ENCODE peak calls at places on chromosomes 5 and 9, in five cellular contexts. One of them, this sample, is unnamed.

GRCh38 chr9:121800376-121800775 is 148.9 kb downstream of the DAB2IP start:
- DNase-seq in activated CD8-positive, alpha-beta T cell treated with anti-CD3 and anti-CD28 coated beads for 36 hours: no peak
- DNase-seq in AG04449: no peak
- DNase-seq in pancreas: no peak
- DNase-seq in coronary artery: no peak
- DNase-seq in this sample: no peak

GRCh38 chr5:107578051-107578635 is 92.6 kb downstream of the EFNA5 start:
- DNase-seq in activated CD8-positive, alpha-beta T cell treated with anti-CD3 and anti-CD28 coated beads for 36 hours: no peak
- DNase-seq in AG04449: no peak
- DNase-seq in pancreas: no peak
- DNase-seq in coronary artery: no peak
- DNase-seq in this sample: no peak

GRCh38 chr9:10255758-10256157 is 357.0 kb downstream of the PTPRD start:
- DNase-seq in activated CD8-positive, alpha-beta T cell treated with anti-CD3 and anti-CD28 coated beads for 36 hours: no peak
- DNase-seq in AG04449: no peak
- DNase-seq in pancreas: no peak
- DNase-seq in coronary artery: no peak
- DNase-seq in this sample: no peak

GRCh38 chr5:166379515-166379914 is 1911.9 kb upstream of the WWC1 start:
- DNase-seq in activated CD8-positive, alpha-beta T cell treated with anti-CD3 and anti-CD28 coated beads for 36 hours: no peak
- DNase-seq in AG04449: no peak
- DNase-seq in pancreas: no peak
- DNase-seq in coronary artery: no peak
- DNase-seq in this sample: no peak

GRCh38 chr5:14240366-14240765 is 97.2 kb downstream of the TRIO start:
- DNase-seq in activated CD8-positive, alpha-beta T cell treated with anti-CD3 and anti-CD28 coated beads for 36 hours: no peak
- DNase-seq in AG04449: no peak
- DNase-seq in pancreas: no peak
- DNase-seq in coronary artery: no peak
- DNase-seq in this sample: no peak

GRCh38 chr5:158175664-158176507 is 316.9 kb upstream of the CLINT1 start:
- DNase-seq in activated CD8-positive, alpha-beta T cell treated with anti-CD3 and anti-CD28 coated beads for 36 hours: no peak
- DNase-seq in AG04449: no peak
- DNase-seq in pancreas: no peak
- DNase-seq in coronary artery: no peak
- DNase-seq in this sample: no peak

GRCh38 chr9:91119147-91119546 is 242.6 kb downstream of the AUH start:
- DNase-seq in activated CD8-positive, alpha-beta T cell treated with anti-CD3 and anti-CD28 coated beads for 36 hours: no peak
- DNase-seq in AG04449: no peak
- DNase-seq in pancreas: no peak
- DNase-seq in coronary artery: no peak
- DNase-seq in this sample: no peak

GRCh38 chr5:84437673-84438315 is 53.1 kb upstream of the EDIL3 start:
- DNase-seq in activated CD8-positive, alpha-beta T cell treated with anti-CD3 and anti-CD28 coated beads for 36 hours: no peak
- DNase-seq in AG04449: peak
- DNase-seq in pancreas: no peak
- DNase-seq in coronary artery: no peak
- DNase-seq in this sample: no peak

GRCh38 chr5:45277860-45278259 is 418.3 kb downstream of the HCN1 start:
- DNase-seq in activated CD8-positive, alpha-beta T cell treated with anti-CD3 and anti-CD28 coated beads for 36 hours: no peak
- DNase-seq in AG04449: no peak
- DNase-seq in pancreas: no peak
- DNase-seq in coronary artery: no peak
- DNase-seq in this sample: no peak

GRCh38 chr9:70832487-70832886 is 288.9 kb downstream of the TRPM3 start:
- DNase-seq in activated CD8-positive, alpha-beta T cell treated with anti-CD3 and anti-CD28 coated beads for 36 hours: no peak
- DNase-seq in AG04449: no peak
- DNase-seq in pancreas: no peak
- DNase-seq in coronary artery: no peak
- DNase-seq in this sample: no peak

GRCh38 chr5:142817031-142817430 is 46.9 kb downstream of the ARHGAP26 start:
- DNase-seq in activated CD8-positive, alpha-beta T cell treated with anti-CD3 and anti-CD28 coated beads for 36 hours: no peak
- DNase-seq in AG04449: no peak
- DNase-seq in pancreas: no peak
- DNase-seq in coronary artery: no peak
- DNase-seq in this sample: no peak

GRCh38 chr5:131682175-131682574 is 47.1 kb upstream of the RAPGEF6 start:
- DNase-seq in activated CD8-positive, alpha-beta T cell treated with anti-CD3 and anti-CD28 coated beads for 36 hours: no peak
- DNase-seq in AG04449: no peak
- DNase-seq in pancreas: no peak
- DNase-seq in coronary artery: no peak
- DNase-seq in this sample: no peak

GRCh38 chr5:143890475-143890874 is 78.5 kb downstream of the HMHB1 start:
- DNase-seq in activated CD8-positive, alpha-beta T cell treated with anti-CD3 and anti-CD28 coated beads for 36 hours: no peak
- DNase-seq in AG04449: no peak
- DNase-seq in pancreas: no peak
- DNase-seq in coronary artery: no peak
- DNase-seq in this sample: no peak

GRCh38 chr5:74798977-74799911 is 32.2 kb downstream of the NSA2 start:
- DNase-seq in activated CD8-positive, alpha-beta T cell treated with anti-CD3 and anti-CD28 coated beads for 36 hours: no peak
- DNase-seq in AG04449: no peak
- DNase-seq in pancreas: no peak
- DNase-seq in coronary artery: no peak
- DNase-seq in this sample: no peak

GRCh38 chr9:6215562-6215961 is at the start of gene IL33:
- DNase-seq in activated CD8-positive, alpha-beta T cell treated with anti-CD3 and anti-CD28 coated beads for 36 hours: no peak
- DNase-seq in AG04449: no peak
- DNase-seq in pancreas: no peak
- DNase-seq in coronary artery: no peak
- DNase-seq in this sample: no peak

GRCh38 chr5:12624776-12625560 is 720.7 kb upstream of the CTNND2 start:
- DNase-seq in activated CD8-positive, alpha-beta T cell treated with anti-CD3 and anti-CD28 coated beads for 36 hours: no peak
- DNase-seq in AG04449: no peak
- DNase-seq in pancreas: no peak
- DNase-seq in coronary artery: no peak
- DNase-seq in this sample: no peak

GRCh38 chr9:131099088-131099611 is 2.8 kb downstream of the AIF1L start:
- DNase-seq in activated CD8-positive, alpha-beta T cell treated with anti-CD3 and anti-CD28 coated beads for 36 hours: no peak
- DNase-seq in AG04449: no peak
- DNase-seq in pancreas: no peak
- DNase-seq in coronary artery: no peak
- DNase-seq in this sample: no peak

GRCh38 chr9:98040212-98040611 is 16.3 kb upstream of the NANS start:
- DNase-seq in activated CD8-positive, alpha-beta T cell treated with anti-CD3 and anti-CD28 coated beads for 36 hours: no peak
- DNase-seq in AG04449: no peak
- DNase-seq in pancreas: no peak
- DNase-seq in coronary artery: no peak
- DNase-seq in this sample: no peak

GRCh38 chr5:81755320-81755719 is 4.4 kb upstream of the SSBP2 start:
- DNase-seq in activated CD8-positive, alpha-beta T cell treated with anti-CD3 and anti-CD28 coated beads for 36 hours: no peak
- DNase-seq in AG04449: peak
- DNase-seq in pancreas: peak
- DNase-seq in coronary artery: peak
- DNase-seq in this sample: no peak

GRCh38 chr5:154375331-154376008 is 70.3 kb upstream of the SAP30L start:
- DNase-seq in activated CD8-positive, alpha-beta T cell treated with anti-CD3 and anti-CD28 coated beads for 36 hours: no peak
- DNase-seq in AG04449: no peak
- DNase-seq in pancreas: no peak
- DNase-seq in coronary artery: no peak
- DNase-seq in this sample: no peak

GRCh38 chr9:111533099-111533785 is 8.3 kb downstream of the ZNF483 start:
- DNase-seq in activated CD8-positive, alpha-beta T cell treated with anti-CD3 and anti-CD28 coated beads for 36 hours: no peak
- DNase-seq in AG04449: no peak
- DNase-seq in pancreas: no peak
- DNase-seq in coronary artery: no peak
- DNase-seq in this sample: no peak

GRCh38 chr5:76927961-76928360 is 24.9 kb upstream of the CRHBP start:
- DNase-seq in activated CD8-positive, alpha-beta T cell treated with anti-CD3 and anti-CD28 coated beads for 36 hours: no peak
- DNase-seq in AG04449: no peak
- DNase-seq in pancreas: no peak
- DNase-seq in coronary artery: no peak
- DNase-seq in this sample: no peak

GRCh38 chr9:3526903-3527652 is 1.3 kb upstream of the RFX3 start:
- DNase-seq in activated CD8-positive, alpha-beta T cell treated with anti-CD3 and anti-CD28 coated beads for 36 hours: peak
- DNase-seq in AG04449: no peak
- DNase-seq in pancreas: no peak
- DNase-seq in coronary artery: no peak
- DNase-seq in this sample: no peak

GRCh38 chr9:87801013-87801412 is 75.1 kb downstream of the CTSL start:
- DNase-seq in activated CD8-positive, alpha-beta T cell treated with anti-CD3 and anti-CD28 coated beads for 36 hours: no peak
- DNase-seq in AG04449: no peak
- DNase-seq in pancreas: no peak
- DNase-seq in coronary artery: no peak
- DNase-seq in this sample: no peak

GRCh38 chr9:109821711-109822110 is 41.7 kb downstream of the PALM2AKAP2 start:
- DNase-seq in activated CD8-positive, alpha-beta T cell treated with anti-CD3 and anti-CD28 coated beads for 36 hours: no peak
- DNase-seq in AG04449: peak
- DNase-seq in pancreas: no peak
- DNase-seq in coronary artery: no peak
- DNase-seq in this sample: no peak

GRCh38 chr5:371811-372555 is 50.5 kb downstream of the AHRR start:
- DNase-seq in activated CD8-positive, alpha-beta T cell treated with anti-CD3 and anti-CD28 coated beads for 36 hours: no peak
- DNase-seq in AG04449: no peak
- DNase-seq in pancreas: no peak
- DNase-seq in coronary artery: peak
- DNase-seq in this sample: peak

GRCh38 chr5:10564838-10565784 is 1.2 kb downstream of the ANKRD33B start:
- DNase-seq in activated CD8-positive, alpha-beta T cell treated with anti-CD3 and anti-CD28 coated beads for 36 hours: peak
- DNase-seq in AG04449: no peak
- DNase-seq in pancreas: no peak
- DNase-seq in coronary artery: no peak
- DNase-seq in this sample: no peak

GRCh38 chr5:130652178-130652577 is 512.9 kb downstream of the HINT1 start:
- DNase-seq in activated CD8-positive, alpha-beta T cell treated with anti-CD3 and anti-CD28 coated beads for 36 hours: no peak
- DNase-seq in AG04449: peak
- DNase-seq in pancreas: no peak
- DNase-seq in coronary artery: no peak
- DNase-seq in this sample: no peak

GRCh38 chr5:172453986-172454354 is 355 bp downstream of the SH3PXD2B start:
- DNase-seq in activated CD8-positive, alpha-beta T cell treated with anti-CD3 and anti-CD28 coated beads for 36 hours: peak
- DNase-seq in AG04449: no peak
- DNase-seq in pancreas: peak
- DNase-seq in coronary artery: no peak
- DNase-seq in this sample: no peak

GRCh38 chr9:129318121-129319075 is 140.3 kb upstream of the IER5L start:
- DNase-seq in activated CD8-positive, alpha-beta T cell treated with anti-CD3 and anti-CD28 coated beads for 36 hours: no peak
- DNase-seq in AG04449: no peak
- DNase-seq in pancreas: no peak
- DNase-seq in coronary artery: peak
- DNase-seq in this sample: no peak

GRCh38 chr9:114313186-114313585 is 9.7 kb upstream of the ORM1 start:
- DNase-seq in activated CD8-positive, alpha-beta T cell treated with anti-CD3 and anti-CD28 coated beads for 36 hours: no peak
- DNase-seq in AG04449: no peak
- DNase-seq in pancreas: no peak
- DNase-seq in coronary artery: peak
- DNase-seq in this sample: no peak

GRCh38 chr5:75640395-75640794 is 29.1 kb downstream of the ANKDD1B start:
- DNase-seq in activated CD8-positive, alpha-beta T cell treated with anti-CD3 and anti-CD28 coated beads for 36 hours: no peak
- DNase-seq in AG04449: peak
- DNase-seq in pancreas: no peak
- DNase-seq in coronary artery: no peak
- DNase-seq in this sample: no peak

GRCh38 chr9:88776717-88777497 is 214.4 kb upstream of the S1PR3 start:
- DNase-seq in activated CD8-positive, alpha-beta T cell treated with anti-CD3 and anti-CD28 coated beads for 36 hours: no peak
- DNase-seq in AG04449: peak
- DNase-seq in pancreas: no peak
- DNase-seq in coronary artery: no peak
- DNase-seq in this sample: no peak

GRCh38 chr9:18017136-18017535 is 438.3 kb downstream of the SH3GL2 start:
- DNase-seq in activated CD8-positive, alpha-beta T cell treated with anti-CD3 and anti-CD28 coated beads for 36 hours: no peak
- DNase-seq in AG04449: no peak
- DNase-seq in pancreas: no peak
- DNase-seq in coronary artery: no peak
- DNase-seq in this sample: no peak
- TF ChIP-seq CTCF in activated CD8-positive, alpha-beta T cell treated with anti-CD3 and anti-CD28 coated beads for 36 hours: no peak
- TF ChIP-seq CTCF in AG04449: no peak
- TF ChIP-seq CTCF in pancreas: no peak
- TF ChIP-seq CTCF in coronary artery: no peak
- TF ChIP-seq CTCF in this sample: no peak

GRCh38 chr5:37839441-37840035 is 303 bp downstream of the GDNF start:
- DNase-seq in activated CD8-positive, alpha-beta T cell treated with anti-CD3 and anti-CD28 coated beads for 36 hours: no peak
- DNase-seq in AG04449: no peak
- DNase-seq in pancreas: no peak
- DNase-seq in coronary artery: no peak
- DNase-seq in this sample: peak

GRCh38 chr5:37838933-37839341 is 904 bp downstream of the GDNF start:
- DNase-seq in activated CD8-positive, alpha-beta T cell treated with anti-CD3 and anti-CD28 coated beads for 36 hours: no peak
- DNase-seq in AG04449: no peak
- DNase-seq in pancreas: no peak
- DNase-seq in coronary artery: no peak
- DNase-seq in this sample: peak

GRCh38 chr5:37837101-37838032 is 2.5 kb downstream of the GDNF start:
- DNase-seq in activated CD8-positive, alpha-beta T cell treated with anti-CD3 and anti-CD28 coated beads for 36 hours: peak
- DNase-seq in AG04449: no peak
- DNase-seq in pancreas: peak
- DNase-seq in coronary artery: no peak
- DNase-seq in this sample: peak

GRCh38 chr5:37836173-37837100 is 3.4 kb downstream of the GDNF start:
- DNase-seq in activated CD8-positive, alpha-beta T cell treated with anti-CD3 and anti-CD28 coated beads for 36 hours: no peak
- DNase-seq in AG04449: no peak
- DNase-seq in pancreas: no peak
- DNase-seq in coronary artery: no peak
- DNase-seq in this sample: peak

DNA sequence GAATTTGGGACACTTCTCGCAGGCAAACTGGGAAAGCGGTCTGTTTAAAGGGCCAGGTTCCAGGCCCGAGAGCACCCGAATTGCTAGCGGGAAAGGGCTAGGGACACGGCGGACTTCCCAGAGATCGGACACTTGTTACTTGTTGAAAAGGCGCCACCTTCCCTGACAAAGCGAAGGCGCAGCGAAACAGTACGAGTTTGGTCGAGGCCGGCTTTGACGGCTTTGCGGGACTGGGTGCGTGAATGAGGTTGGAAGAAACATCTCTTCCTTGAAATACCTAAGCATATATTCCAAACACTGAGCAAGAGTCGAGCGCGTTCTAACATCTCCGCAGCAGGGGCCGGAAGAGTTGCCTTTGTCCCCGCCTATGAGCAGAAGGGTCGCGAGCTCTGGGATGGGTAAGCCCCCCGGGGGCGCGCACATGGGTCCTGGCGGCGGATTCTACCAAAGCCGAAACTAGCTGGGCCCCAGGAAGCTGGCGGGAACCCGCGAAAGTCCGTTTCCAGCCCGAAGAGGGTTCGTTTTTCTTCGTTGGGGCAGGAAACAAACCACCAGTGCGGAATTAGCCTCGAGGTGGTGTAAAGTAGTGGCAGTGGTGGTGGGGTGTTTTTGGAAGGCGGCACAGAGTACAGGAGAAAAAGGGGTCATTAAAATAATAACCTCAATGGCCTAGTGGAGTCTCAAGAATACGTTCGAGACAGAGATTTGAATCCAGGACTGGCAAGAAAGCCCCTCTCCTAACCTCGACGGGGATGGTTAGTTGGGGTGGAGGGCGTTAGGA is 1.5 kb downstream of the GDNF start:
- DNase-seq in activated CD8-positive, alpha-beta T cell treated with anti-CD3 and anti-CD28 coated beads for 36 hours: no peak
- DNase-seq in AG04449: no peak
- DNase-seq in pancreas: no peak
- DNase-seq in coronary artery: no peak
- DNase-seq in this sample: peak
- TF ChIP-seq CTCF in activated CD8-positive, alpha-beta T cell treated with anti-CD3 and anti-CD28 coated beads for 36 hours: no peak
- TF ChIP-seq CTCF in AG04449: peak
- TF ChIP-seq CTCF in pancreas: peak
- TF ChIP-seq CTCF in coronary artery: no peak
- TF ChIP-seq CTCF in this sample: peak

GRCh38 chr5:53730938-53731337 is 170.5 kb downstream of the NDUFS4 start:
- DNase-seq in activated CD8-positive, alpha-beta T cell treated with anti-CD3 and anti-CD28 coated beads for 36 hours: peak
- DNase-seq in AG04449: no peak
- DNase-seq in pancreas: no peak
- DNase-seq in coronary artery: no peak
- DNase-seq in this sample: no peak
- TF ChIP-seq CTCF in activated CD8-positive, alpha-beta T cell treated with anti-CD3 and anti-CD28 coated beads for 36 hours: no peak
- TF ChIP-seq CTCF in AG04449: no peak
- TF ChIP-seq CTCF in pancreas: no peak
- TF ChIP-seq CTCF in coronary artery: no peak
- TF ChIP-seq CTCF in this sample: no peak

GRCh38 chr9:85332487-85332886 is 409.3 kb downstream of the AGTPBP1 start:
- DNase-seq in activated CD8-positive, alpha-beta T cell treated with anti-CD3 and anti-CD28 coated beads for 36 hours: no peak
- DNase-seq in AG04449: no peak
- DNase-seq in pancreas: no peak
- DNase-seq in coronary artery: no peak
- DNase-seq in this sample: no peak
- TF ChIP-seq CTCF in activated CD8-positive, alpha-beta T cell treated with anti-CD3 and anti-CD28 coated beads for 36 hours: no peak
- TF ChIP-seq CTCF in AG04449: peak
- TF ChIP-seq CTCF in pancreas: no peak
- TF ChIP-seq CTCF in coronary artery: no peak
- TF ChIP-seq CTCF in this sample: no peak

This sample was measured in GM13976.